ENCODE peak calls at places on chromosomes 1 and 21, in eight cellular contexts. Y, C, L, X, P, J, Z and I are unnamed samples.

GRCh38 chr1:159196543-159196942 is 8.1 kb upstream of the ACKR1 start:
- DNase-seq in J (no peak), Y (no peak), X (no peak), C (no peak), P (no peak), L (peak), Z (no peak), I (no peak)

GRCh38 chr1:31799895-31800676 is 15.7 kb downstream of the SPOCD1 start:
- DNase-seq in Y (no peak), J (no peak), Z (no peak), L (no peak), C (no peak), P (no peak), X (no peak), I (no peak)

GRCh38 chr1:199204231-199204630 is 565.4 kb downstream of the PTPRC start:
- DNase-seq in Z (no peak), X (no peak), Y (no peak), C (no peak), P (no peak), J (no peak), L (no peak), I (no peak)

GRCh38 chr1:109050228-109050995 is 8.5 kb upstream of the WDR47 start:
- DNase-seq in Z (no peak), L (no peak), C (no peak), P (no peak), J (no peak), Y (no peak), X (no peak), I (no peak)

GRCh38 chr1:168236836-168237611 is 11.2 kb downstream of the SFT2D2 start:
- DNase-seq in C (no peak), Z (no peak), X (no peak), J (no peak), P (no peak), L (no peak), Y (no peak), I (no peak)

GRCh38 chr1:243507001-243507671 is 251.3 kb downstream of the SDCCAG8 start:
- DNase-seq in C (no peak), Y (no peak), Z (no peak), X (peak), J (no peak), P (no peak), L (peak), I (no peak)

GRCh38 chr1:76799700-76800099 is 67.6 kb upstream of the ST6GALNAC5 start:
- DNase-seq in P (no peak), Z (no peak), X (no peak), J (no peak), L (no peak), Y (no peak), C (no peak), I (no peak)

GRCh38 chr1:70227439-70227838 is 6.3 kb downstream of the SRSF11 start:
- DNase-seq in L (peak), C (no peak), J (no peak), P (no peak), Y (no peak), X (peak), Z (no peak), I (no peak)

GRCh38 chr1:230827801-230828200 is 40.5 kb downstream of the C1orf198 start:
- DNase-seq in P (no peak), Y (no peak), Z (no peak), L (no peak), J (no peak), X (no peak), C (no peak), I (no peak)

GRCh38 chr21:17611414-17612022 is 1.2 kb downstream of the BTG3 start:
- DNase-seq in X (peak), L (peak), P (peak), J (peak), C (peak), Y (peak), Z (peak), I (peak)

GRCh38 chr1:156359973-156360372 is 9.0 kb upstream of the RHBG start:
- DNase-seq in P (no peak), Z (no peak), L (peak), Y (no peak), C (peak), X (no peak), J (no peak), I (no peak)

GRCh38 chr1:52627028-52627427 is 5.9 kb upstream of the SHISAL2A start:
- DNase-seq in Z (no peak), P (no peak), X (peak), L (no peak), J (no peak), Y (no peak), C (no peak), I (no peak)

GRCh38 chr1:188027613-188028012 is 1198.9 kb downstream of the PLA2G4A start:
- DNase-seq in Y (no peak), X (no peak), C (no peak), J (no peak), P (no peak), L (peak), Z (no peak), I (no peak)

GRCh38 chr1:45348966-45349677 is 8.9 kb upstream of the MUTYH start:
- DNase-seq in Y (no peak), L (peak), P (peak), J (no peak), Z (no peak), X (no peak), C (no peak), I (no peak)

GRCh38 chr1:224989615-224990014 is 60.1 kb downstream of the DNAH14 start:
- DNase-seq in X (no peak), L (no peak), P (no peak), Z (no peak), J (no peak), Y (no peak), C (no peak), I (no peak)

GRCh38 chr1:36086529-36087232 is 2.0 kb upstream of the ADPRS start:
- DNase-seq in L (no peak), X (no peak), C (no peak), P (no peak), J (no peak), Z (no peak), Y (no peak), I (no peak)

GRCh38 chr1:205648212-205648910 is 16.6 kb upstream of the ELK4 start:
- DNase-seq in X (no peak), L (peak), J (no peak), Y (no peak), P (no peak), Z (no peak), C (no peak), I (no peak)

GRCh38 chr1:2526824-2527552 is 592 bp upstream of the PANK4 start:
- DNase-seq in X (peak), C (peak), Y (peak), L (peak), P (no peak), Z (no peak), J (no peak), I (no peak)

GRCh38 chr1:38266197-38266520 is 219.6 kb upstream of the POU3F1 start:
- DNase-seq in X (no peak), J (no peak), C (no peak), L (no peak), P (no peak), Y (no peak), Z (no peak), I (no peak)

GRCh38 chr1:26627959-26628358 is 67.9 kb upstream of the ARID1A start:
- DNase-seq in Z (no peak), C (no peak), P (no peak), X (peak), Y (no peak), L (no peak), J (no peak), I (no peak)

GRCh38 chr1:192539450-192540132 is 36.0 kb upstream of the RGS1 start:
- DNase-seq in X (no peak), J (no peak), Y (no peak), L (peak), Z (peak), C (peak), P (no peak), I (peak)

GRCh38 chr1:234921266-234922062 is 207.2 kb downstream of the TOMM20 start:
- DNase-seq in J (no peak), X (no peak), C (peak), L (no peak), Y (no peak), Z (no peak), P (peak), I (no peak)

GRCh38 chr1:198575715-198576641 is 35.5 kb upstream of the ATP6V1G3 start:
- DNase-seq in J (no peak), Y (no peak), P (no peak), X (peak), C (no peak), L (no peak), Z (no peak), I (no peak)

GRCh38 chr1:115648717-115649691 is 7.2 kb downstream of the VANGL1 start:
- DNase-seq in C (no peak), X (no peak), P (no peak), Y (peak), Z (no peak), L (peak), J (no peak), I (no peak)

GRCh38 chr1:115717541-115717940 is 51.0 kb downstream of the CASQ2 start:
- DNase-seq in X (peak), L (peak), J (peak), Y (peak), Z (no peak), C (no peak), P (peak), I (no peak)

GRCh38 chr1:203091761-203092330 is 6.0 kb upstream of the MYOG start:
- DNase-seq in P (no peak), Y (no peak), X (no peak), Z (no peak), J (no peak), C (no peak), L (no peak), I (no peak)

GRCh38 chr21:41802684-41803083 is 35.8 kb upstream of the RIPK4 start:
- DNase-seq in Y (no peak), Z (no peak), C (peak), X (no peak), J (no peak), P (peak), L (no peak), I (no peak)